ENCODE peak calls at places on chromosomes 6 and 20, in six cellular contexts. X is IMR-90, Q is upper lobe of left lung, M is lower lobe of right lung, R is OCI-LY7, A is colonic mucosa. J is an unnamed sample.

GRCh38 chr20:20710847-20711315 is 1.6 kb downstream of the RALGAPA2 start:
- DNase-seq in A (peak), Q (no peak), R (peak), M (peak), X (no peak), J (no peak)

GRCh38 chr20:37494301-37494700 is 26.7 kb upstream of the NNAT start:
- DNase-seq in A (no peak), M (no peak), R (no peak), X (no peak), Q (no peak), J (no peak)

GRCh38 chr6:3032986-3033385 is 33.3 kb downstream of the NQO2 start:
- DNase-seq in Q (no peak), R (no peak), A (peak), M (no peak), X (peak), J (no peak)

GRCh38 chr6:30655743-30656094 is 8.8 kb downstream of the C6orf136 start:
- DNase-seq in Q (no peak), A (no peak), R (no peak), X (peak), M (no peak), J (no peak)

GRCh38 chr6:169970306-169970988 is 219.0 kb downstream of the ERMARD start:
- DNase-seq in X (no peak), Q (peak), M (no peak), R (no peak), A (peak), J (no peak)

GRCh38 chr6:88835210-88835609 is 128.2 kb downstream of the RNGTT start:
- DNase-seq in Q (no peak), X (no peak), R (no peak), A (no peak), M (no peak), J (no peak)

GRCh38 chr6:133225560-133225959 is 15.6 kb upstream of the EYA4 start:
- DNase-seq in Q (no peak), R (no peak), M (no peak), X (no peak), A (no peak), J (no peak)

GRCh38 chr6:85394853-85395538 is 54.9 kb upstream of the NT5E start:
- DNase-seq in M (no peak), R (no peak), Q (no peak), X (peak), A (no peak), J (no peak)

GRCh38 chr20:14199111-14199510 is 138.3 kb downstream of the FLRT3 start:
- DNase-seq in R (no peak), M (no peak), X (no peak), A (no peak), Q (no peak), J (no peak)

GRCh38 chr6:35603326-35604202 is 85.2 kb downstream of the FKBP5 start:
- DNase-seq in R (no peak), X (no peak), Q (no peak), A (no peak), M (no peak), J (no peak)
- H3K27ac ChIP-seq in R (no peak), X (no peak), Q (peak), A (peak), M (peak), J (no peak)

GRCh38 chr6:47352169-47352568 is 42.5 kb upstream of the TNFRSF21 start:
- DNase-seq in Q (no peak), X (no peak), M (no peak), R (no peak), A (no peak), J (no peak)
- TF ChIP-seq CTCF in Q (no peak), X (peak), M (no peak), R (peak), A (no peak), J (peak)

GRCh38 chr6:6323352-6323751 is 2.9 kb upstream of the F13A1 start:
- DNase-seq in X (no peak), M (no peak), R (no peak), Q (no peak), A (no peak), J (no peak)

GRCh38 chr6:6320901-6321300 is 439 bp upstream of the F13A1 start:
- DNase-seq in R (no peak), A (no peak), Q (no peak), M (no peak), X (no peak), J (no peak)

GRCh38 chr6:6317386-6317785 is 3.1 kb downstream of the F13A1 start:
- DNase-seq in A (no peak), R (peak), M (no peak), Q (no peak), X (no peak), J (no peak)

GRCh38 chr6:6317825-6318733 is 2.4 kb downstream of the F13A1 start:
- DNase-seq in M (no peak), R (no peak), A (no peak), Q (peak), X (no peak), J (no peak)

DNA sequence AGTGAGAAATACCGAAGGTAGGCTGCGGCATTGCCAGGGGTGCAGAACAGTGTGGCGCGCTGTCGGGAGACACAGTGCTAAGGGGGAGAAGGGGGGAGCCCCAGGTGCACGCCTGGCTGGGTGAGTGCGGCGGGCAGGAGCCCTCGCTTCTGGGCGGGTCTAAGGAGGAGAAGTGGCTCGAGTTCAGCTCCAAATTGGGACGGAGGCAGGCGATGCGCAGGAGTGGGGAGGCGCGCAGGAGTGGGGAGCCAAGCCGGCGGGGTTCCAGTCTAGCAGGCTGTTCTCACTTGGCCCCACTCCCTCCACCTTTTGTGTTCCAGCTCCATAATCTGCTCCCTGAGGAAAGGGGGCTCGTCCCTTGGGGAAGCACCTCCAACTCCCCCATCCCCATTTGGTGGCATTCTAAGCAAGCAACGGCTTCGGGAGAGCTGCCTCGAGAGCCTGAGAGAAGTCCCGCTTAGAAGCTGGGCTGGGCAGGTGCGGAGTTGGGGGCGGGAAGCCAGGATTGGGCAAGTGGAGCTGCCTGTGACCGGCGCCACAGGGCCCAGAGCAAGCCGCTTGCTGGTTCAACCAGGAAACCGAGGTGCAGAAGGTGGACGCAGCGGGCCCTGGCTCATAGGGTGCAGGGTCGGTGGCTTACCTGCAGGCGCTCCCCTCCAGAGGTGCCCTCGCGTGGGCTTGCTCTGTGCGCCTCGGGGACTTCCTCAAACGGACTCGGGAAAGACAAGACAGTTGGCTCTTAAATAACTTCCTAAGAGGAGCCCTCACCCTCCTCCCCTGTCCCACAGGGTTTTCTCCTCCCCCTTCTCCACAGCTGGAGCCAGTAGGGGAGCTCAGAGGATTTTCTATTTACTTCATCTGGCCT is at the start of gene F13A1:
- DNase-seq in X (no peak), M (peak), R (peak), Q (peak), A (no peak), J (no peak)
- H3K4me3 ChIP-seq in X (no peak), M (peak), R (no peak), Q (peak), A (no peak), J (no peak)

DNA sequence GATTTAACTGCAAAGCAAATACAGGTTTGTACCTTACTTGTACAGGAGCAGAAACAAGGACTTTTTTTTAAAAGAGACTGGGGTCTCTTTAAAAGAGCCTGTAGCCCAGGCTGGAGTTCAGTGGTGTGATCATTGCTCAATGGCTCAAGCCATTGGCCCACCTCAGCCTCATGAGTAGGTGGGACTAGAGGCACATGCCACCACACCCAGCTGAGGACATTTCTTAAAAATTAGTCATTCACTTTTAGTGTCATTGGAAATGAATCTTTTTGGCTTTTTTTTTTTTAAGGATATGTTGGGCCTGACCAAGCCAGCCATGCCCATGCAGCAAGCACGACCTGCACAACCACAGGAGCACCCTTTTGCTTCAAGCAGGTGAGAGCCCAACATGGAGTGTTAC is 16.9 kb downstream of the SEC23B start:
- DNase-seq in Q (no peak), M (no peak), R (no peak), A (no peak), X (peak), J (no peak)
- H3K27ac ChIP-seq in Q (no peak), M (no peak), R (no peak), A (no peak), X (no peak), J (no peak)